ENCODE peak calls at places on chromosomes 13 and 19, in five cellular contexts. One of them, this sample, is unnamed.

GRCh38 chr19:38277969-38278680 is 13.8 kb downstream of the SPINT2 start:
- DNase-seq in H1: no peak
- DNase-seq in H9: no peak
- DNase-seq in trophoblast cell: peak; percentile 80
- DNase-seq in neuronal stem cell: no peak
- DNase-seq in this sample: peak; percentile 43

GRCh38 chr19:1648926-1649541 is 3.4 kb downstream of the TCF3 start:
- DNase-seq in H9: no peak
- DNase-seq in trophoblast cell: peak; percentile 8
- DNase-seq in H1: no peak
- DNase-seq in neuronal stem cell: no peak
- DNase-seq in this sample: no peak

GRCh38 chr19:8475005-8475404 is 27.4 kb downstream of the PRAM1 start:
- DNase-seq in H9: no peak
- DNase-seq in trophoblast cell: no peak
- DNase-seq in H1: no peak
- DNase-seq in neuronal stem cell: no peak
- DNase-seq in this sample: no peak

GRCh38 chr19:40612831-40613668 is 11.9 kb downstream of the LTBP4 start:
- DNase-seq in trophoblast cell: no peak
- DNase-seq in H1: peak; percentile 99
- DNase-seq in neuronal stem cell: no peak
- DNase-seq in H9: peak; percentile 87
- DNase-seq in this sample: peak; percentile 66

GRCh38 chr19:46955114-46955812 is 64.4 kb upstream of the NPAS1 start:
- DNase-seq in trophoblast cell: no peak
- DNase-seq in neuronal stem cell: no peak
- DNase-seq in H9: no peak
- DNase-seq in H1: no peak
- DNase-seq in this sample: peak; percentile 63

GRCh38 chr19:40162104-40162503 is 29.1 kb upstream of the MAP3K10 start:
- DNase-seq in trophoblast cell: no peak
- DNase-seq in H9: no peak
- DNase-seq in H1: no peak
- DNase-seq in neuronal stem cell: no peak
- DNase-seq in this sample: no peak

GRCh38 chr19:34686455-34686854 is 9.0 kb downstream of the ZNF302 start:
- DNase-seq in H9: no peak
- DNase-seq in trophoblast cell: no peak
- DNase-seq in neuronal stem cell: no peak
- DNase-seq in H1: no peak
- DNase-seq in this sample: no peak

GRCh38 chr13:87498681-87499080 is 172.5 kb upstream of the SLITRK5 start:
- DNase-seq in H9: no peak
- DNase-seq in neuronal stem cell: peak; percentile 35
- DNase-seq in H1: no peak
- DNase-seq in trophoblast cell: peak; percentile 7
- DNase-seq in this sample: peak; percentile 39

GRCh38 chr13:114131581-114132418 is 623 bp downstream of the RASA3 start:
- DNase-seq in H9: no peak
- DNase-seq in neuronal stem cell: no peak
- DNase-seq in trophoblast cell: no peak
- DNase-seq in H1: no peak
- DNase-seq in this sample: no peak

GRCh38 chr19:18073197-18073596 is 13.5 kb downstream of the IL12RB1 start:
- DNase-seq in neuronal stem cell: no peak
- DNase-seq in H1: no peak
- DNase-seq in H9: no peak
- DNase-seq in trophoblast cell: no peak
- DNase-seq in this sample: no peak

GRCh38 chr19:18322318-18322758 is 538 bp downstream of the LSM4 start:
- DNase-seq in neuronal stem cell: no peak
- DNase-seq in trophoblast cell: peak; percentile 46
- DNase-seq in H9: no peak
- DNase-seq in H1: no peak
- DNase-seq in this sample: peak; percentile 82

GRCh38 chr13:40445557-40445990 is 220.9 kb downstream of the FOXO1 start:
- DNase-seq in trophoblast cell: peak; percentile 96
- DNase-seq in neuronal stem cell: no peak
- DNase-seq in H9: peak; percentile 36
- DNase-seq in H1: no peak
- DNase-seq in this sample: no peak

GRCh38 chr19:2811221-2811722 is 8.4 kb upstream of the ZNF554 start:
- DNase-seq in trophoblast cell: no peak
- DNase-seq in neuronal stem cell: no peak
- DNase-seq in H1: no peak
- DNase-seq in H9: no peak
- DNase-seq in this sample: no peak
- H2BK12ac ChIP-seq in trophoblast cell: no peak overlapping the region
- H2BK12ac ChIP-seq in neuronal stem cell: no peak overlapping the region
- H2BK12ac ChIP-seq in H1: no peak overlapping the region
- H2BK12ac ChIP-seq in H9: no peak overlapping the region
- H2BK12ac ChIP-seq in this sample: no peak overlapping the region

GRCh38 chr19:56314584-56315075 is at the start of gene ZSCAN5A:
- DNase-seq in neuronal stem cell: peak; percentile 97
- DNase-seq in trophoblast cell: peak; percentile 98
- DNase-seq in H1: peak; percentile 95
- DNase-seq in H9: peak; percentile 96
- DNase-seq in this sample: peak; percentile 97
- H2BK5ac ChIP-seq in neuronal stem cell: peak within 1 kb of the TSS; percentile 94
- H2BK5ac ChIP-seq in trophoblast cell: peak within 1 kb of the TSS; percentile 98
- H2BK5ac ChIP-seq in H1: peak within 1 kb of the TSS; percentile 98
- H2BK5ac ChIP-seq in H9: peak within 1 kb of the TSS; percentile 76
- H2BK5ac ChIP-seq in this sample: peak within 1 kb of the TSS; percentile 95

GRCh38 chr19:35693422-35693821 is 10.9 kb upstream of the ZBTB32 start:
- DNase-seq in H1: no peak
- DNase-seq in trophoblast cell: no peak
- DNase-seq in neuronal stem cell: no peak
- DNase-seq in H9: no peak
- DNase-seq in this sample: no peak

GRCh38 chr19:35692010-35692409 is 12.3 kb upstream of the ZBTB32 start:
- DNase-seq in H9: no peak
- DNase-seq in H1: no peak
- DNase-seq in neuronal stem cell: no peak
- DNase-seq in trophoblast cell: no peak
- DNase-seq in this sample: no peak

GRCh38 chr19:35693835-35694599 is 10.3 kb upstream of the ZBTB32 start:
- DNase-seq in H1: peak; percentile 93
- DNase-seq in trophoblast cell: peak; percentile 95
- DNase-seq in H9: peak; percentile 90
- DNase-seq in neuronal stem cell: peak; percentile 84
- DNase-seq in this sample: peak; percentile 86

GRCh38 chr19:35689836-35690235 is 14.5 kb upstream of the ZBTB32 start:
- DNase-seq in neuronal stem cell: no peak
- DNase-seq in H9: no peak
- DNase-seq in trophoblast cell: peak; percentile 90
- DNase-seq in H1: no peak
- DNase-seq in this sample: no peak
- H2BK12ac ChIP-seq in neuronal stem cell: no peak overlapping the region
- H2BK12ac ChIP-seq in H9: no peak overlapping the region
- H2BK12ac ChIP-seq in trophoblast cell: no peak overlapping the region
- H2BK12ac ChIP-seq in H1: no peak overlapping the region
- H2BK12ac ChIP-seq in this sample: no peak overlapping the region

DNA sequence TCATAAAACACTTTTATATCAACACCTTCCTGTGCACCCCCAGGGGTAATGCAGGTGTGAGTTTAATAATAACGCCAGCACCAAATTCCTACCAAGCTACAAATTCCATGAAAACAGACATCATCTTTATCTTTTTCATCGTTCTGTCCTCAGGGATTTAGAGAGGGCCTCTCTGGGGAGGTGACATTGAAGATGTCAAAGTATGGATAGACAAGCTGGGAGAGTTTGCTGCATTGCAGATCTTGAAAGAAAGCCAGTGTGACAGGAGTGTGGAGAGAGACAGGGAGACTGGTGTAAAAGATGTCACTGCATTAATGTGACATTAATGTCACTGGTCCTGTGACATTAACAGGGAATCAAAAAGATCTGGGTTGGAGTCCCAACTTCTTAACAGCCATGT is 10.1 kb downstream of the CACNG6 start:
- DNase-seq in H1: no peak
- DNase-seq in neuronal stem cell: no peak
- DNase-seq in H9: no peak
- DNase-seq in trophoblast cell: peak; percentile 50
- DNase-seq in this sample: no peak
- H2BK5ac ChIP-seq in H1: no peak overlapping the region
- H2BK5ac ChIP-seq in neuronal stem cell: no peak overlapping the region
- H2BK5ac ChIP-seq in H9: no peak overlapping the region
- H2BK5ac ChIP-seq in trophoblast cell: no peak overlapping the region
- H2BK5ac ChIP-seq in this sample: no peak overlapping the region

This sample was measured in mesenchymal stem cell.